ENCODE peak calls at places on chromosomes 12 and 14, in ten cellular contexts. M is CD8-positive, alpha-beta memory T cell; S is pancreas; V is esophagus squamous epithelium; A is neuronal stem cell; Z is neural progenitor cell; F is left ventricle myocardium inferior; Q is GM23248; P is IMR-90; E is heart left ventricle. O is an unnamed sample.

GRCh38 chr12:88495031-88495430 is 85.2 kb downstream of the KITLG start:
- DNase-seq in M (no peak), S (no peak), V (no peak), A (no peak), Z (no peak), F (no peak), Q (no peak), P (no peak), E (no peak), O (no peak)

GRCh38 chr12:82461851-82462250 is 103.5 kb downstream of the METTL25 start:
- DNase-seq in M (no peak), S (no peak), V (no peak), A (no peak), Z (no peak), F (no peak), Q (no peak), P (peak; percentile 12), E (no peak), O (no peak)

GRCh38 chr14:102775855-102776760 is 1.1 kb upstream of the TRAF3 start:
- DNase-seq in M (no peak), S (peak; percentile 25), V (no peak), A (no peak), Z (no peak), F (no peak), Q (peak; percentile 90), P (peak; percentile 80), E (no peak), O (peak; percentile 77)

GRCh38 chr12:107126688-107127481 is 33.5 kb upstream of the CRY1 start:
- DNase-seq in M (no peak), S (no peak), V (no peak), A (no peak), Z (no peak), F (no peak), Q (peak; percentile 56), P (peak; percentile 24), E (no peak), O (no peak)

GRCh38 chr14:24690492-24690891 is 56.5 kb upstream of the GZMB start:
- DNase-seq in M (peak; percentile 24), S (no peak), V (no peak), A (no peak), Z (peak; percentile 44), F (no peak), Q (no peak), P (no peak), E (no peak), O (no peak)

GRCh38 chr12:89393551-89394121 is 41.3 kb upstream of the DUSP6 start:
- DNase-seq in M (no peak), S (no peak), V (no peak), A (no peak), Z (no peak), F (no peak), Q (no peak), P (peak; percentile 32), E (no peak), O (no peak)

GRCh38 chr12:54166543-54167499 is 22.0 kb downstream of the SMUG1 start:
- DNase-seq in M (no peak), S (no peak), V (no peak), A (no peak), Z (no peak), F (no peak), Q (no peak), P (no peak), E (no peak), O (no peak)

GRCh38 chr12:1777798-1778197 is 42.6 kb upstream of the LRTM2 start:
- DNase-seq in M (no peak), S (no peak), V (no peak), A (no peak), Z (no peak), F (no peak), Q (peak; percentile 90), P (peak; percentile 92), E (no peak), O (peak; percentile 84)

GRCh38 chr12:113422030-113422900 is at the start of gene SDSL:
- DNase-seq in M (no peak), S (peak; percentile 69), V (no peak), A (peak; percentile 21), Z (peak; percentile 64), F (peak; percentile 42), Q (peak; percentile 89), P (peak; percentile 80), E (peak; percentile 71), O (peak; percentile 73)

GRCh38 chr14:100679707-100680438 is 46.8 kb upstream of the DLK1 start:
- DNase-seq in M (no peak), S (no peak), V (no peak), A (no peak), Z (no peak), F (peak; percentile 72), Q (peak; percentile 78), P (peak; percentile 73), E (peak; percentile 81), O (peak; percentile 86)

GRCh38 chr14:26606729-26607128 is 8.9 kb upstream of the NOVA1 start:
- DNase-seq in M (no peak), S (no peak), V (no peak), A (no peak), Z (no peak), F (no peak), Q (peak; percentile 55), P (peak; percentile 19), E (no peak), O (no peak)

GRCh38 chr12:49476091-49476490 is 62.7 kb upstream of the KCNH3 start:
- DNase-seq in M (no peak), S (no peak), V (no peak), A (no peak), Z (no peak), F (no peak), Q (no peak), P (no peak), E (no peak), O (no peak)

DNA sequence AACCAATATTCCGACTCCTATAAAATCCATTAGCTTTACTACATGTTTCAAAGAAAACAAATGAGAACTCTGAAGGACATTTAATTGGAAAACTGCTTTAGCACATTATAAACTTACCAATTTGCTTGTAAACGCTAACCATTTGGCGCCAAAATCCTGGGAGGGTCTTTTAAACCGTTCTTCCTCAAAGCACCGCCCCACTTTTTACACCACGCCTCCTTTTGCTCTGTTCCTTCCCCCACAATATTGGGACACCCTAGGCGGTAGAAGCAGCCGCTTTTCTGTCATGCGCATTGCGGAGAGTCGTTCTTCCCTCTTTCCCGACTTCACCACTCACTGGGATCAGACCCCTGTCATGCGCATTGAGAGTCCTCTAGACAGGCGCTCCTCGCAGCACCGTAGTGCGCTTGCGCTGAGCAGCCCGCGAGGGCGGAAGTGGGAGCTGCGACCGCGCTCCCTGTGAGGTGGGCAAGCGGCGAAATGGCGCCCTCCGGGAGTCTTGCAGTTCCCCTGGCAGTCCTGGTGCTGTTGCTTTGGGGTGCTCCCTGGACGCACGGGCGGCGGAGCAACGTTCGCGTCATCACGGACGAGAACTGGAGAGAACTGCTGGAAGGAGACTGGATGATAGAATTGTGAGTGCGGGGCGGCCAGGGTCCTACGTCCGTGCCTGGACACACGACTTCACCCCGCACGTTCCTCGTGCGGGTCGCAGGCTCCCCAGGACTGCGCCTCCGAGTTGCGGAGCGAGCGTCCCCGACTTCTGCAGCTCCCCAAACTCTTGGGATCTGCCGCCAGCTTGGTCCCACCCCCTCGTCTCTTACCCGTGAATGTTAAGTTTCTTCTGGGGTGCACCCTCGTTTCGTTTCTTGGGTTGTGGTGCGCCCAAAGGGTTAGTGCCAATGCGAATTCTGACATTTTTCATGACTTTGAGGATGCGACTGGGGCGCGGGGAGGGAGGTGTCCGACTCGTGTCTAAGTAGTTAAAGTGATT is at the start of gene TMX1:
- DNase-seq in M (peak; percentile 84), S (peak; percentile 98), V (peak; percentile 47), A (peak; percentile 98), Z (peak; percentile 99), F (peak; percentile 94), Q (peak; percentile 99), P (peak; percentile 99), E (peak; percentile 97), O (peak; percentile 95)
- H3K4me1 ChIP-seq in M (peaks cover 18% of the 10 kb centered on the region), S (no peaks in the 10 kb centered on the region), V (peaks cover 42% of the 10 kb centered on the region), A (no peaks in the 10 kb centered on the region), Z (peaks cover 16% of the 10 kb centered on the region), F (peaks cover 42% of the 10 kb centered on the region), Q (peaks cover 19% of the 10 kb centered on the region), P (peaks cover 2% of the 10 kb centered on the region), E (peaks cover 4% of the 10 kb centered on the region), O (peaks cover 15% of the 10 kb centered on the region)

DNA sequence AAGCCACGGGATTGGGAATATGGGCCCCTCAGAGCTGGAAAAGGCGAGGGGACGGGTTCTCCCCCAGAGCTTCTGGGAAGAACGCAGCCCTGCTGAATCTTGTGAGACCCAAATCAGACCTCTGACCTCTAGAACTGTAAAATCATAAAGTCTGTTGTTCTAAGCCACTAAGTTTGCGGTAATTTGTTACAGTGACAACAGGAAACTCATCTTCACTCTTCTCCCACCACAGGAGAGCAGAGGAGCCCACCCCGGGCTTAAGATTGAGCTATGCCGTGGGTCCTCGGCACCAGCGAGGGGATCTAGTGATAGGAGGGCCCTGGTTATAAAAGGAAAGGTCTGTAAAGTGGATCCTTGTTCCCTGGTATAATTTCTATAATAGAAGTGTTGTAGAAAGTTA is 7.5 kb downstream of the MLXIP start:
- DNase-seq in M (peak; percentile 21), S (no peak), V (no peak), A (no peak), Z (no peak), F (no peak), Q (no peak), P (no peak), E (no peak), O (no peak)
- H3K4me1 ChIP-seq in M (peaks cover 90% of the 10 kb centered on the region), S (peaks cover 29% of the 10 kb centered on the region), V (peaks cover 99% of the 10 kb centered on the region), A (peaks cover 8% of the 10 kb centered on the region), Z (peaks cover 14% of the 10 kb centered on the region), F (peaks cover 97% of the 10 kb centered on the region), Q (peaks cover 29% of the 10 kb centered on the region), P (peaks cover 16% of the 10 kb centered on the region), E (peaks cover 66% of the 10 kb centered on the region), O (peaks cover 19% of the 10 kb centered on the region)

GRCh38 chr14:94469261-94469660 is 6.7 kb downstream of the SERPINA9 start:
- DNase-seq in M (no peak), S (no peak), V (no peak), A (no peak), Z (no peak), F (no peak), Q (no peak), P (no peak), E (no peak), O (no peak)
- H3K4me1 ChIP-seq in M (no peaks in the 10 kb centered on the region), S (no peaks in the 10 kb centered on the region), V (no peaks in the 10 kb centered on the region), A (peaks cover 5% of the 10 kb centered on the region), Z (no peaks in the 10 kb centered on the region), F (no peaks in the 10 kb centered on the region), Q (no peaks in the 10 kb centered on the region), P (no peaks in the 10 kb centered on the region), E (no peaks in the 10 kb centered on the region), O (peaks cover 7% of the 10 kb centered on the region)

GRCh38 chr12:56127485-56127887 is 581 bp upstream of the ESYT1 start:
- DNase-seq in M (no peak), S (no peak), V (no peak), A (no peak), Z (no peak), F (no peak), Q (no peak), P (no peak), E (no peak), O (no peak)

GRCh38 chr12:56129210-56129691 is 1.2 kb downstream of the ESYT1 start:
- DNase-seq in M (peak; percentile 84), S (peak; percentile 58), V (no peak), A (no peak), Z (peak; percentile 81), F (peak; percentile 65), Q (peak; percentile 79), P (peak; percentile 36), E (peak; percentile 72), O (peak; percentile 31)

GRCh38 chr12:56126732-56127239 is 1.3 kb upstream of the ESYT1 start:
- DNase-seq in M (no peak), S (no peak), V (no peak), A (no peak), Z (no peak), F (no peak), Q (no peak), P (no peak), E (no peak), O (no peak)

GRCh38 chr12:56128669-56129209 is 672 bp downstream of the ESYT1 start:
- DNase-seq in M (peak; percentile 26), S (no peak), V (no peak), A (no peak), Z (no peak), F (no peak), Q (peak; percentile 66), P (no peak), E (peak; percentile 54), O (no peak)

GRCh38 chr12:56127888-56128668 is at the start of gene ESYT1:
- DNase-seq in M (peak; percentile 99), S (peak; percentile 99), V (peak; percentile 98), A (peak; percentile 100), Z (peak; percentile 100), F (peak; percentile 98), Q (peak; percentile 100), P (peak; percentile 100), E (peak; percentile 99), O (peak; percentile 99)
- H3K4me1 ChIP-seq in M (peaks cover 50% of the 10 kb centered on the region), S (peaks cover 12% of the 10 kb centered on the region), V (peaks cover 60% of the 10 kb centered on the region), A (peaks cover 13% of the 10 kb centered on the region), Z (peaks cover 18% of the 10 kb centered on the region), F (peaks cover 63% of the 10 kb centered on the region), Q (peaks cover 20% of the 10 kb centered on the region), P (peaks cover 6% of the 10 kb centered on the region), E (peaks cover 25% of the 10 kb centered on the region), O (peaks cover 13% of the 10 kb centered on the region)

O was measured in astrocyte.